ENCODE peak calls at places on chromosomes 6 and 20, in ten cellular contexts. One of them, this sample, is unnamed.

GRCh38 chr20:2455771-2456497 is 14.7 kb downstream of the SNRPB start:
- DNase-seq in prostate gland: no peak
- DNase-seq in stomach: no peak
- DNase-seq in body of pancreas: no peak
- DNase-seq in heart left ventricle: no peak
- DNase-seq in ovary: no peak
- DNase-seq in upper lobe of left lung: no peak
- DNase-seq in esophagus squamous epithelium: no peak
- DNase-seq in vagina: no peak
- DNase-seq in endothelial cell of umbilical vein: no peak
- DNase-seq in this sample: no peak

GRCh38 chr6:22036267-22036666 is 260.6 kb downstream of the PRL start:
- DNase-seq in prostate gland: no peak
- DNase-seq in stomach: no peak
- DNase-seq in body of pancreas: peak; percentile 67
- DNase-seq in heart left ventricle: no peak
- DNase-seq in ovary: no peak
- DNase-seq in upper lobe of left lung: peak; percentile 36
- DNase-seq in esophagus squamous epithelium: no peak
- DNase-seq in vagina: no peak
- DNase-seq in endothelial cell of umbilical vein: peak; percentile 88
- DNase-seq in this sample: no peak

GRCh38 chr6:72649032-72649984 is 27.4 kb downstream of the KCNQ5 start:
- DNase-seq in prostate gland: no peak
- DNase-seq in stomach: no peak
- DNase-seq in body of pancreas: no peak
- DNase-seq in heart left ventricle: no peak
- DNase-seq in ovary: no peak
- DNase-seq in upper lobe of left lung: no peak
- DNase-seq in esophagus squamous epithelium: no peak
- DNase-seq in vagina: no peak
- DNase-seq in endothelial cell of umbilical vein: peak; percentile 31
- DNase-seq in this sample: no peak

GRCh38 chr6:75458895-75459294 is 34.7 kb downstream of the FILIP1 start:
- DNase-seq in prostate gland: no peak
- DNase-seq in stomach: no peak
- DNase-seq in body of pancreas: no peak
- DNase-seq in heart left ventricle: peak; percentile 21
- DNase-seq in ovary: no peak
- DNase-seq in upper lobe of left lung: no peak
- DNase-seq in esophagus squamous epithelium: no peak
- DNase-seq in vagina: no peak
- DNase-seq in endothelial cell of umbilical vein: no peak
- DNase-seq in this sample: no peak

GRCh38 chr6:29845405-29846006 is 17.9 kb downstream of the HLA-G start:
- DNase-seq in prostate gland: no peak
- DNase-seq in stomach: no peak
- DNase-seq in body of pancreas: no peak
- DNase-seq in heart left ventricle: no peak
- DNase-seq in ovary: no peak
- DNase-seq in upper lobe of left lung: no peak
- DNase-seq in esophagus squamous epithelium: no peak
- DNase-seq in vagina: no peak
- DNase-seq in endothelial cell of umbilical vein: no peak
- DNase-seq in this sample: no peak

GRCh38 chr6:1917628-1918371 is 308.1 kb downstream of the FOXC1 start:
- DNase-seq in prostate gland: no peak
- DNase-seq in stomach: no peak
- DNase-seq in body of pancreas: peak; percentile 59
- DNase-seq in heart left ventricle: no peak
- DNase-seq in ovary: no peak
- DNase-seq in upper lobe of left lung: no peak
- DNase-seq in esophagus squamous epithelium: no peak
- DNase-seq in vagina: no peak
- DNase-seq in endothelial cell of umbilical vein: peak; percentile 86
- DNase-seq in this sample: no peak

GRCh38 chr20:21713901-21714296 is 8.4 kb downstream of the PAX1 start:
- DNase-seq in prostate gland: no peak
- DNase-seq in stomach: no peak
- DNase-seq in body of pancreas: no peak
- DNase-seq in heart left ventricle: no peak
- DNase-seq in ovary: no peak
- DNase-seq in upper lobe of left lung: no peak
- DNase-seq in esophagus squamous epithelium: no peak
- DNase-seq in vagina: peak; percentile 84
- DNase-seq in endothelial cell of umbilical vein: no peak
- DNase-seq in this sample: no peak

GRCh38 chr6:37303891-37304503 is 46.1 kb upstream of the TMEM217 start:
- DNase-seq in prostate gland: no peak
- DNase-seq in stomach: no peak
- DNase-seq in body of pancreas: no peak
- DNase-seq in heart left ventricle: no peak
- DNase-seq in ovary: no peak
- DNase-seq in upper lobe of left lung: no peak
- DNase-seq in esophagus squamous epithelium: no peak
- DNase-seq in vagina: no peak
- DNase-seq in endothelial cell of umbilical vein: peak; percentile 45
- DNase-seq in this sample: no peak

GRCh38 chr20:25469558-25469957 is 62.1 kb downstream of the GINS1 start:
- DNase-seq in prostate gland: no peak
- DNase-seq in stomach: no peak
- DNase-seq in body of pancreas: no peak
- DNase-seq in heart left ventricle: no peak
- DNase-seq in ovary: no peak
- DNase-seq in upper lobe of left lung: no peak
- DNase-seq in esophagus squamous epithelium: no peak
- DNase-seq in vagina: no peak
- DNase-seq in endothelial cell of umbilical vein: no peak
- DNase-seq in this sample: no peak

GRCh38 chr6:111423960-111424846 is 58.8 kb downstream of the REV3L start:
- DNase-seq in prostate gland: peak; percentile 72
- DNase-seq in stomach: peak; percentile 64
- DNase-seq in body of pancreas: peak; percentile 75
- DNase-seq in heart left ventricle: peak; percentile 38
- DNase-seq in ovary: no peak
- DNase-seq in upper lobe of left lung: peak; percentile 76
- DNase-seq in esophagus squamous epithelium: no peak
- DNase-seq in vagina: no peak
- DNase-seq in endothelial cell of umbilical vein: peak; percentile 81
- DNase-seq in this sample: peak; percentile 39

GRCh38 chr20:46317685-46318177 is 9.4 kb upstream of the CDH22 start:
- DNase-seq in prostate gland: no peak
- DNase-seq in stomach: peak; percentile 42
- DNase-seq in body of pancreas: peak; percentile 46
- DNase-seq in heart left ventricle: no peak
- DNase-seq in ovary: no peak
- DNase-seq in upper lobe of left lung: no peak
- DNase-seq in esophagus squamous epithelium: no peak
- DNase-seq in vagina: no peak
- DNase-seq in endothelial cell of umbilical vein: no peak
- DNase-seq in this sample: no peak

DNA sequence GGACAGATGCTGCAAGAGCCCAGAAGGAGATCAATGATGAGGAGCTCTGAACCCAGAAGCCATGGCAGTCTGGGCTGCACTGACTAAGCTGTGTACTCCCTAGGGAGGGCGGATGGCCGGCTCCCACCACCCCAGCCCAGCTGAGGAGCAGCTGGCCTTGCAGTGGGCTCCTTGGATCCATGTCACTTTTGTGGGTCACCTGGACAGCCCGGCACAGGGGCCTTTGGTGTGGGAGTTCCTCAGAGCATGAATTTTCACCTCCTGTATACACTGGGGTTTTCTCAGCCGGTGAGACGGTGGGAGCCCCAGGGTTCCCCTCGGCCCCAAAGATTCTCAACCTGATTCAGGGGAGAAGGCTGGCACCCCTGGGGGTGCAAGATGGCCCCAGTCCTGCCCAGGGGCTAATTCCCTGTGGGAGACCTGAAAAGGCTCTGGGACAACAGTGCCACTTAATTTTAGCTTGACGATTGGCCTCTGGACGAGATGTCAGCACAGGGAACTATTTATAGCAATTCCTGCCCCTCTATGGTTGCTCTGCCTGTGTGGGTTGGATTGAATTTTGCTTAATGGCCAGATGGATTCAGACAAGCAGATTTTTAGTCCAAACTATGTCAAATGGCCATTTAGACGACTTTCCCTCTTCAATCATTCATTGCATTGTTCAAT is 121.6 kb upstream of the PMEPA1 start:
- DNase-seq in prostate gland: no peak
- DNase-seq in stomach: no peak
- DNase-seq in body of pancreas: no peak
- DNase-seq in heart left ventricle: no peak
- DNase-seq in ovary: no peak
- DNase-seq in upper lobe of left lung: no peak
- DNase-seq in esophagus squamous epithelium: no peak
- DNase-seq in vagina: no peak
- DNase-seq in endothelial cell of umbilical vein: no peak
- DNase-seq in this sample: no peak
- H3K27me3 ChIP-seq in prostate gland: no peaks in the 10 kb centered on the region
- H3K27me3 ChIP-seq in stomach: no peaks in the 10 kb centered on the region
- H3K27me3 ChIP-seq in body of pancreas: no peaks in the 10 kb centered on the region
- H3K27me3 ChIP-seq in heart left ventricle: no peaks in the 10 kb centered on the region
- H3K27me3 ChIP-seq in ovary: no peaks in the 10 kb centered on the region
- H3K27me3 ChIP-seq in upper lobe of left lung: no peaks in the 10 kb centered on the region
- H3K27me3 ChIP-seq in esophagus squamous epithelium: no peaks in the 10 kb centered on the region
- H3K27me3 ChIP-seq in vagina: no peaks in the 10 kb centered on the region
- H3K27me3 ChIP-seq in endothelial cell of umbilical vein: no peaks in the 10 kb centered on the region
- H3K27me3 ChIP-seq in this sample: no peaks in the 10 kb centered on the region

GRCh38 chr6:125477849-125478248 is 176.1 kb upstream of the HDDC2 start:
- DNase-seq in prostate gland: no peak
- DNase-seq in stomach: no peak
- DNase-seq in body of pancreas: no peak
- DNase-seq in heart left ventricle: no peak
- DNase-seq in ovary: no peak
- DNase-seq in upper lobe of left lung: no peak
- DNase-seq in esophagus squamous epithelium: no peak
- DNase-seq in vagina: no peak
- DNase-seq in endothelial cell of umbilical vein: no peak
- DNase-seq in this sample: no peak

GRCh38 chr6:125480146-125480545 is 178.4 kb upstream of the HDDC2 start:
- DNase-seq in prostate gland: no peak
- DNase-seq in stomach: no peak
- DNase-seq in body of pancreas: no peak
- DNase-seq in heart left ventricle: no peak
- DNase-seq in ovary: no peak
- DNase-seq in upper lobe of left lung: no peak
- DNase-seq in esophagus squamous epithelium: no peak
- DNase-seq in vagina: no peak
- DNase-seq in endothelial cell of umbilical vein: no peak
- DNase-seq in this sample: no peak

GRCh38 chr6:125481056-125481455 is 179.3 kb upstream of the HDDC2 start:
- DNase-seq in prostate gland: no peak
- DNase-seq in stomach: no peak
- DNase-seq in body of pancreas: no peak
- DNase-seq in heart left ventricle: no peak
- DNase-seq in ovary: no peak
- DNase-seq in upper lobe of left lung: no peak
- DNase-seq in esophagus squamous epithelium: no peak
- DNase-seq in vagina: no peak
- DNase-seq in endothelial cell of umbilical vein: no peak
- DNase-seq in this sample: no peak

GRCh38 chr6:125477141-125477540 is 175.4 kb upstream of the HDDC2 start:
- DNase-seq in prostate gland: no peak
- DNase-seq in stomach: no peak
- DNase-seq in body of pancreas: no peak
- DNase-seq in heart left ventricle: no peak
- DNase-seq in ovary: no peak
- DNase-seq in upper lobe of left lung: no peak
- DNase-seq in esophagus squamous epithelium: no peak
- DNase-seq in vagina: no peak
- DNase-seq in endothelial cell of umbilical vein: no peak
- DNase-seq in this sample: no peak

DNA sequence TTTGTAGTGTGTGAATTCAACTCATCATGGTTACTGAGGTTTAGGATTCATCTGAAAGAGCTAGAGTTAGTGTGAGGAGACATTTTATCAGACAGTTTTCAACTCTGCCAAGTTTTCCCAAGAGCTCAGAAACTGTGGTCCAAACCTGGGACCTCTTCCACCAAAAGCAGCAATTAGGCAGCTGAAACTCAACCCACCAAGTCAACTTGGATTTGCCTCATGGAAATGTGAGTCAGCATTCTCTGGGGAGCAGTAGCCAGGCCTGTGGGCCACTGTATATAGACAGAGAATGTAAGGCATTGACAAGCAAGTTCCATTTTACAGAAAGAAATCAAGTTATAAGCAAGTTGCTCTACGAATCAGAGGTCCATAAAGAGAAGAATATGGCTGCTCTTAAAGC is 178.8 kb upstream of the HDDC2 start:
- DNase-seq in prostate gland: no peak
- DNase-seq in stomach: no peak
- DNase-seq in body of pancreas: no peak
- DNase-seq in heart left ventricle: peak; percentile 17
- DNase-seq in ovary: no peak
- DNase-seq in upper lobe of left lung: no peak
- DNase-seq in esophagus squamous epithelium: no peak
- DNase-seq in vagina: no peak
- DNase-seq in endothelial cell of umbilical vein: no peak
- DNase-seq in this sample: no peak
- H3K4me3 ChIP-seq in prostate gland: no peak overlapping the region
- H3K4me3 ChIP-seq in stomach: no peak overlapping the region
- H3K4me3 ChIP-seq in body of pancreas: no peak overlapping the region
- H3K4me3 ChIP-seq in heart left ventricle: no peak overlapping the region
- H3K4me3 ChIP-seq in ovary: no peak overlapping the region
- H3K4me3 ChIP-seq in upper lobe of left lung: no peak overlapping the region
- H3K4me3 ChIP-seq in esophagus squamous epithelium: no peak overlapping the region
- H3K4me3 ChIP-seq in vagina: no peak overlapping the region
- H3K4me3 ChIP-seq in endothelial cell of umbilical vein: no peak overlapping the region
- H3K4me3 ChIP-seq in this sample: no peak overlapping the region

GRCh38 chr20:4667371-4667773 is 54.3 kb upstream of the PRND start:
- DNase-seq in prostate gland: no peak
- DNase-seq in stomach: no peak
- DNase-seq in body of pancreas: no peak
- DNase-seq in heart left ventricle: no peak
- DNase-seq in ovary: no peak
- DNase-seq in upper lobe of left lung: no peak
- DNase-seq in esophagus squamous epithelium: no peak
- DNase-seq in vagina: no peak
- DNase-seq in endothelial cell of umbilical vein: no peak
- DNase-seq in this sample: no peak
- TF ChIP-seq POLR2A in prostate gland: no peak
- TF ChIP-seq POLR2A in stomach: no peak
- TF ChIP-seq POLR2A in body of pancreas: no peak
- TF ChIP-seq POLR2A in heart left ventricle: no peak
- TF ChIP-seq POLR2A in ovary: no peak
- TF ChIP-seq POLR2A in upper lobe of left lung: no peak
- TF ChIP-seq POLR2A in esophagus squamous epithelium: no peak
- TF ChIP-seq POLR2A in vagina: no peak
- TF ChIP-seq POLR2A in endothelial cell of umbilical vein: no peak
- TF ChIP-seq POLR2A in this sample: no peak

DNA sequence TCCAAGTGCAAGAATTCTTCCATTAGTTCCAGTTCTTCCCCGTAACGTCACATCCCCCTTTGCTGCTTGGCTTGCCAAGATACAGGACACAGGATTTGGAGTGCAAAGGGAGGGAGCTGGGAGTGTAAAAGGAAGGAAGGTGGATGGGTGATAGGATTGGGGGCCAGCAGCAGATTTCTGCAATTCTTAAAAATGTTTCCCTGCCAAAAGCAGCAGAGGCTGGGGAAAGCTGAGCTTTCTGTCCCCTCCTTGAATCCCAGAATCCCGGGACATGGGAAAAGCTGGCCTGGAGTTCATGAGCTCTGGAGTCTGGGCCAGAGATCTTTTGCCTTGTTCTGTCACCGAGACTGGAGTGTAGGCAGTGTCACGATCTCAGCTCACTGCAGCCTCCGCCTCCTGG is 60.0 kb upstream of the EPB41L1 start:
- DNase-seq in prostate gland: no peak
- DNase-seq in stomach: no peak
- DNase-seq in body of pancreas: no peak
- DNase-seq in heart left ventricle: peak; percentile 43
- DNase-seq in ovary: no peak
- DNase-seq in upper lobe of left lung: no peak
- DNase-seq in esophagus squamous epithelium: no peak
- DNase-seq in vagina: no peak
- DNase-seq in endothelial cell of umbilical vein: peak; percentile 59
- DNase-seq in this sample: no peak
- H3K27me3 ChIP-seq in prostate gland: no peaks in the 10 kb centered on the region
- H3K27me3 ChIP-seq in stomach: no peaks in the 10 kb centered on the region
- H3K27me3 ChIP-seq in body of pancreas: no peaks in the 10 kb centered on the region
- H3K27me3 ChIP-seq in heart left ventricle: peaks cover 12% of the 10 kb centered on the region
- H3K27me3 ChIP-seq in ovary: no peaks in the 10 kb centered on the region
- H3K27me3 ChIP-seq in upper lobe of left lung: no peaks in the 10 kb centered on the region
- H3K27me3 ChIP-seq in esophagus squamous epithelium: no peaks in the 10 kb centered on the region
- H3K27me3 ChIP-seq in vagina: no peaks in the 10 kb centered on the region
- H3K27me3 ChIP-seq in endothelial cell of umbilical vein: peaks cover 12% of the 10 kb centered on the region
- H3K27me3 ChIP-seq in this sample: no peaks in the 10 kb centered on the region

This sample was measured in right lobe of liver.